ENCODE peak calls at places on chromosomes 3 and 15, in eight cellular contexts. G is cardiac fibroblast; I is cerebellar cortex; O is amygdala; V is activated CD8-positive, alpha-beta memory T cell treated with anti-CD3 and anti-CD28 coated beads, Interleukin-2, amount 50 U/mL, for 48 hours; U is HTR-8/SVneo; Z is bronchial epithelial cell; K is hypothalamus. T is an unnamed sample.

GRCh38 chr15:41822957-41823356 is 4.9 kb upstream of the JMJD7 start:
- DNase-seq in G (no peak), I (no peak), O (no peak), V (no peak), U (no peak), Z (no peak), K (no peak), T (no peak)

GRCh38 chr3:116815831-116816588 is 106.4 kb downstream of the TUSC7 start:
- DNase-seq in G (peak), I (no peak), O (no peak), V (no peak), U (no peak), Z (peak), K (no peak), T (peak)

GRCh38 chr3:120177151-120177550 is 82.9 kb upstream of the GSK3B start:
- DNase-seq in G (peak), I (no peak), O (no peak), V (no peak), U (peak), Z (peak), K (no peak), T (peak)

GRCh38 chr3:60514866-60515265 is 736.4 kb downstream of the FHIT start:
- DNase-seq in G (no peak), I (no peak), O (no peak), V (no peak), U (no peak), Z (no peak), K (no peak), T (no peak)

GRCh38 chr15:81413851-81414250 is 39.8 kb upstream of the TMC3 start:
- DNase-seq in G (no peak), I (no peak), O (no peak), V (no peak), U (no peak), Z (no peak), K (no peak), T (no peak)

GRCh38 chr3:71064288-71064975 is 519.1 kb downstream of the FOXP1 start:
- DNase-seq in G (peak), I (no peak), O (peak), V (peak), U (no peak), Z (no peak), K (no peak), T (peak)

GRCh38 chr3:157067114-157067513 is 92.8 kb downstream of the CCNL1 start:
- DNase-seq in G (no peak), I (no peak), O (no peak), V (no peak), U (no peak), Z (no peak), K (no peak), T (no peak)

GRCh38 chr15:85692873-85693272 is 101.9 kb downstream of the KLHL25 start:
- DNase-seq in G (no peak), I (no peak), O (no peak), V (no peak), U (no peak), Z (no peak), K (no peak), T (no peak)

GRCh38 chr3:38227989-38228388 is 37.6 kb upstream of the SLC22A13 start:
- DNase-seq in G (peak), I (no peak), O (no peak), V (no peak), U (peak), Z (peak), K (no peak), T (peak)

GRCh38 chr3:45343947-45344346 is 44.4 kb upstream of the LARS2 start:
- DNase-seq in G (peak), I (no peak), O (no peak), V (no peak), U (no peak), Z (peak), K (no peak), T (no peak)

GRCh38 chr3:146250449-146251382 is at the start of gene PLSCR4:
- DNase-seq in G (peak), I (peak), O (peak), V (peak), U (peak), Z (peak), K (no peak), T (peak)

GRCh38 chr3:152305075-152305474 is 36.3 kb downstream of the MBNL1 start:
- DNase-seq in G (no peak), I (no peak), O (no peak), V (no peak), U (no peak), Z (no peak), K (no peak), T (no peak)

GRCh38 chr3:184423567-184423966 is 43.7 kb downstream of the CHRD start:
- DNase-seq in G (no peak), I (no peak), O (no peak), V (no peak), U (no peak), Z (no peak), K (no peak), T (no peak)

GRCh38 chr15:26891448-26891881 is 24.6 kb downstream of the GABRA5 start:
- DNase-seq in G (peak), I (peak), O (peak), V (peak), U (peak), Z (peak), K (peak), T (peak)

GRCh38 chr15:69375151-69375790 is 38.9 kb upstream of the KIF23 start:
- DNase-seq in G (no peak), I (no peak), O (no peak), V (no peak), U (no peak), Z (no peak), K (no peak), T (no peak)

GRCh38 chr3:13282986-13283876 is 136.9 kb downstream of the NUP210 start:
- DNase-seq in G (no peak), I (peak), O (no peak), V (no peak), U (no peak), Z (no peak), K (no peak), T (no peak)

GRCh38 chr15:68874788-68875187 is 54.1 kb upstream of the ANP32A start:
- DNase-seq in G (no peak), I (no peak), O (no peak), V (no peak), U (no peak), Z (no peak), K (no peak), T (peak)

GRCh38 chr15:55784284-55784683 is 41.3 kb upstream of the PRTG start:
- DNase-seq in G (no peak), I (no peak), O (no peak), V (no peak), U (no peak), Z (no peak), K (no peak), T (no peak)

GRCh38 chr15:61188168-61188567 is 40.9 kb downstream of the RORA start:
- DNase-seq in G (no peak), I (no peak), O (no peak), V (no peak), U (no peak), Z (no peak), K (no peak), T (no peak)

GRCh38 chr15:52438047-52438446 is 90.6 kb downstream of the MYO5A start:
- DNase-seq in G (peak), I (no peak), O (no peak), V (no peak), U (no peak), Z (peak), K (no peak), T (no peak)